ENCODE peak calls at places on chromosomes 13 and 19, in seven cellular contexts. One of them, this sample, is unnamed.

GRCh38 chr13:108427355-108427754 is 157.8 kb downstream of the TNFSF13B start:
- DNase-seq in pons: no peak
- DNase-seq in activated CD4-positive, alpha-beta T cell treated with anti-CD3 and anti-CD28 coated beads, Interleukin-2, amount 10 ng/mL, durations not matched to agents 7 days and 5 days: no peak
- DNase-seq in uterus: no peak
- DNase-seq in adipocyte: no peak
- DNase-seq in fibroblast of the aortic adventitia: no peak
- DNase-seq in GM04503: no peak
- DNase-seq in this sample: no peak

GRCh38 chr19:45526143-45526542 is 18.9 kb downstream of the VASP start:
- DNase-seq in pons: peak
- DNase-seq in activated CD4-positive, alpha-beta T cell treated with anti-CD3 and anti-CD28 coated beads, Interleukin-2, amount 10 ng/mL, durations not matched to agents 7 days and 5 days: no peak
- DNase-seq in uterus: peak
- DNase-seq in adipocyte: peak
- DNase-seq in fibroblast of the aortic adventitia: peak
- DNase-seq in GM04503: no peak
- DNase-seq in this sample: peak

GRCh38 chr13:91719033-91719432 is 320.6 kb downstream of the GPC5 start:
- DNase-seq in pons: no peak
- DNase-seq in activated CD4-positive, alpha-beta T cell treated with anti-CD3 and anti-CD28 coated beads, Interleukin-2, amount 10 ng/mL, durations not matched to agents 7 days and 5 days: no peak
- DNase-seq in uterus: no peak
- DNase-seq in adipocyte: no peak
- DNase-seq in fibroblast of the aortic adventitia: no peak
- DNase-seq in GM04503: no peak
- DNase-seq in this sample: peak

GRCh38 chr19:45217193-45217956 is 27.8 kb downstream of the EXOC3L2 start:
- DNase-seq in pons: no peak
- DNase-seq in activated CD4-positive, alpha-beta T cell treated with anti-CD3 and anti-CD28 coated beads, Interleukin-2, amount 10 ng/mL, durations not matched to agents 7 days and 5 days: no peak
- DNase-seq in uterus: no peak
- DNase-seq in adipocyte: peak
- DNase-seq in fibroblast of the aortic adventitia: no peak
- DNase-seq in GM04503: no peak
- DNase-seq in this sample: no peak

GRCh38 chr13:93496985-93497673 is 270.5 kb downstream of the GPC6 start:
- DNase-seq in pons: no peak
- DNase-seq in activated CD4-positive, alpha-beta T cell treated with anti-CD3 and anti-CD28 coated beads, Interleukin-2, amount 10 ng/mL, durations not matched to agents 7 days and 5 days: no peak
- DNase-seq in uterus: no peak
- DNase-seq in adipocyte: peak
- DNase-seq in fibroblast of the aortic adventitia: no peak
- DNase-seq in GM04503: no peak
- DNase-seq in this sample: peak

GRCh38 chr19:5077209-5077515 is 108.2 kb downstream of the KDM4B start:
- DNase-seq in pons: no peak
- DNase-seq in activated CD4-positive, alpha-beta T cell treated with anti-CD3 and anti-CD28 coated beads, Interleukin-2, amount 10 ng/mL, durations not matched to agents 7 days and 5 days: no peak
- DNase-seq in uterus: no peak
- DNase-seq in adipocyte: no peak
- DNase-seq in fibroblast of the aortic adventitia: no peak
- DNase-seq in GM04503: no peak
- DNase-seq in this sample: no peak

GRCh38 chr19:49749055-49749716 is 13.9 kb downstream of the TSKS start:
- DNase-seq in pons: peak
- DNase-seq in activated CD4-positive, alpha-beta T cell treated with anti-CD3 and anti-CD28 coated beads, Interleukin-2, amount 10 ng/mL, durations not matched to agents 7 days and 5 days: no peak
- DNase-seq in uterus: no peak
- DNase-seq in adipocyte: peak
- DNase-seq in fibroblast of the aortic adventitia: no peak
- DNase-seq in GM04503: no peak
- DNase-seq in this sample: peak

GRCh38 chr19:5595129-5595528 is 27.4 kb upstream of the TINCR start:
- DNase-seq in pons: no peak
- DNase-seq in activated CD4-positive, alpha-beta T cell treated with anti-CD3 and anti-CD28 coated beads, Interleukin-2, amount 10 ng/mL, durations not matched to agents 7 days and 5 days: no peak
- DNase-seq in uterus: no peak
- DNase-seq in adipocyte: no peak
- DNase-seq in fibroblast of the aortic adventitia: no peak
- DNase-seq in GM04503: no peak
- DNase-seq in this sample: no peak

GRCh38 chr13:24039621-24040475 is 120.7 kb upstream of the SPATA13 start:
- DNase-seq in pons: peak
- DNase-seq in activated CD4-positive, alpha-beta T cell treated with anti-CD3 and anti-CD28 coated beads, Interleukin-2, amount 10 ng/mL, durations not matched to agents 7 days and 5 days: no peak
- DNase-seq in uterus: no peak
- DNase-seq in adipocyte: no peak
- DNase-seq in fibroblast of the aortic adventitia: no peak
- DNase-seq in GM04503: no peak
- DNase-seq in this sample: no peak

GRCh38 chr19:37954421-37954874 is 47.4 kb downstream of the SIPA1L3 start:
- DNase-seq in pons: no peak
- DNase-seq in activated CD4-positive, alpha-beta T cell treated with anti-CD3 and anti-CD28 coated beads, Interleukin-2, amount 10 ng/mL, durations not matched to agents 7 days and 5 days: no peak
- DNase-seq in uterus: no peak
- DNase-seq in adipocyte: no peak
- DNase-seq in fibroblast of the aortic adventitia: no peak
- DNase-seq in GM04503: no peak
- DNase-seq in this sample: no peak

GRCh38 chr13:29503041-29503837 is 92.2 kb downstream of the SLC7A1 start:
- DNase-seq in pons: no peak
- DNase-seq in activated CD4-positive, alpha-beta T cell treated with anti-CD3 and anti-CD28 coated beads, Interleukin-2, amount 10 ng/mL, durations not matched to agents 7 days and 5 days: peak
- DNase-seq in uterus: no peak
- DNase-seq in adipocyte: peak
- DNase-seq in fibroblast of the aortic adventitia: peak
- DNase-seq in GM04503: no peak
- DNase-seq in this sample: peak

GRCh38 chr19:40366697-40367561 is 18.4 kb downstream of the PLD3 start:
- DNase-seq in pons: no peak
- DNase-seq in activated CD4-positive, alpha-beta T cell treated with anti-CD3 and anti-CD28 coated beads, Interleukin-2, amount 10 ng/mL, durations not matched to agents 7 days and 5 days: no peak
- DNase-seq in uterus: no peak
- DNase-seq in adipocyte: no peak
- DNase-seq in fibroblast of the aortic adventitia: no peak
- DNase-seq in GM04503: no peak
- DNase-seq in this sample: peak

GRCh38 chr13:19959141-19959830 is 759 bp downstream of the ZMYM2 start:
- DNase-seq in pons: peak
- DNase-seq in activated CD4-positive, alpha-beta T cell treated with anti-CD3 and anti-CD28 coated beads, Interleukin-2, amount 10 ng/mL, durations not matched to agents 7 days and 5 days: peak
- DNase-seq in uterus: peak
- DNase-seq in adipocyte: peak
- DNase-seq in fibroblast of the aortic adventitia: peak
- DNase-seq in GM04503: peak
- DNase-seq in this sample: peak

GRCh38 chr19:1774999-1775772 is 21.9 kb downstream of the ONECUT3 start:
- DNase-seq in pons: no peak
- DNase-seq in activated CD4-positive, alpha-beta T cell treated with anti-CD3 and anti-CD28 coated beads, Interleukin-2, amount 10 ng/mL, durations not matched to agents 7 days and 5 days: no peak
- DNase-seq in uterus: no peak
- DNase-seq in adipocyte: peak
- DNase-seq in fibroblast of the aortic adventitia: no peak
- DNase-seq in GM04503: no peak
- DNase-seq in this sample: peak

GRCh38 chr13:112871742-112872141 is 97.3 kb upstream of the MCF2L start:
- DNase-seq in pons: no peak
- DNase-seq in activated CD4-positive, alpha-beta T cell treated with anti-CD3 and anti-CD28 coated beads, Interleukin-2, amount 10 ng/mL, durations not matched to agents 7 days and 5 days: no peak
- DNase-seq in uterus: no peak
- DNase-seq in adipocyte: no peak
- DNase-seq in fibroblast of the aortic adventitia: no peak
- DNase-seq in GM04503: no peak
- DNase-seq in this sample: no peak

GRCh38 chr13:110944121-110944967 is 29.5 kb upstream of the ANKRD10 start:
- DNase-seq in pons: no peak
- DNase-seq in activated CD4-positive, alpha-beta T cell treated with anti-CD3 and anti-CD28 coated beads, Interleukin-2, amount 10 ng/mL, durations not matched to agents 7 days and 5 days: peak
- DNase-seq in uterus: no peak
- DNase-seq in adipocyte: peak
- DNase-seq in fibroblast of the aortic adventitia: peak
- DNase-seq in GM04503: peak
- DNase-seq in this sample: peak

GRCh38 chr13:48563611-48564010 is 30.7 kb upstream of the RCBTB2 start:
- DNase-seq in pons: no peak
- DNase-seq in activated CD4-positive, alpha-beta T cell treated with anti-CD3 and anti-CD28 coated beads, Interleukin-2, amount 10 ng/mL, durations not matched to agents 7 days and 5 days: no peak
- DNase-seq in uterus: no peak
- DNase-seq in adipocyte: no peak
- DNase-seq in fibroblast of the aortic adventitia: no peak
- DNase-seq in GM04503: no peak
- DNase-seq in this sample: no peak

GRCh38 chr13:91017669-91018053 is 329.8 kb upstream of the MIR17HG start:
- DNase-seq in pons: no peak
- DNase-seq in activated CD4-positive, alpha-beta T cell treated with anti-CD3 and anti-CD28 coated beads, Interleukin-2, amount 10 ng/mL, durations not matched to agents 7 days and 5 days: no peak
- DNase-seq in uterus: no peak
- DNase-seq in adipocyte: no peak
- DNase-seq in fibroblast of the aortic adventitia: no peak
- DNase-seq in GM04503: no peak
- DNase-seq in this sample: no peak

GRCh38 chr13:112768795-112769411 is 79.1 kb downstream of the ATP11A start:
- DNase-seq in pons: no peak
- DNase-seq in activated CD4-positive, alpha-beta T cell treated with anti-CD3 and anti-CD28 coated beads, Interleukin-2, amount 10 ng/mL, durations not matched to agents 7 days and 5 days: no peak
- DNase-seq in uterus: no peak
- DNase-seq in adipocyte: no peak
- DNase-seq in fibroblast of the aortic adventitia: no peak
- DNase-seq in GM04503: no peak
- DNase-seq in this sample: no peak

GRCh38 chr19:10299545-10300458 is 9.8 kb downstream of the ZGLP1 start:
- DNase-seq in pons: no peak
- DNase-seq in activated CD4-positive, alpha-beta T cell treated with anti-CD3 and anti-CD28 coated beads, Interleukin-2, amount 10 ng/mL, durations not matched to agents 7 days and 5 days: no peak
- DNase-seq in uterus: no peak
- DNase-seq in adipocyte: no peak
- DNase-seq in fibroblast of the aortic adventitia: no peak
- DNase-seq in GM04503: no peak
- DNase-seq in this sample: no peak

GRCh38 chr19:35911790-35912189 is 3.7 kb upstream of the TYROBP start:
- DNase-seq in pons: no peak
- DNase-seq in activated CD4-positive, alpha-beta T cell treated with anti-CD3 and anti-CD28 coated beads, Interleukin-2, amount 10 ng/mL, durations not matched to agents 7 days and 5 days: no peak
- DNase-seq in uterus: no peak
- DNase-seq in adipocyte: no peak
- DNase-seq in fibroblast of the aortic adventitia: no peak
- DNase-seq in GM04503: no peak
- DNase-seq in this sample: no peak

GRCh38 chr19:36009220-36009619 is 607 bp upstream of the SYNE4 start:
- DNase-seq in pons: no peak
- DNase-seq in activated CD4-positive, alpha-beta T cell treated with anti-CD3 and anti-CD28 coated beads, Interleukin-2, amount 10 ng/mL, durations not matched to agents 7 days and 5 days: peak
- DNase-seq in uterus: peak
- DNase-seq in adipocyte: peak
- DNase-seq in fibroblast of the aortic adventitia: peak
- DNase-seq in GM04503: no peak
- DNase-seq in this sample: peak

GRCh38 chr13:76795701-76796695 is 90.2 kb downstream of the KCTD12 start:
- DNase-seq in pons: no peak
- DNase-seq in activated CD4-positive, alpha-beta T cell treated with anti-CD3 and anti-CD28 coated beads, Interleukin-2, amount 10 ng/mL, durations not matched to agents 7 days and 5 days: no peak
- DNase-seq in uterus: no peak
- DNase-seq in adipocyte: no peak
- DNase-seq in fibroblast of the aortic adventitia: peak
- DNase-seq in GM04503: no peak
- DNase-seq in this sample: peak

GRCh38 chr19:52217576-52217975 is 27.7 kb downstream of the PPP2R1A start:
- DNase-seq in pons: no peak
- DNase-seq in activated CD4-positive, alpha-beta T cell treated with anti-CD3 and anti-CD28 coated beads, Interleukin-2, amount 10 ng/mL, durations not matched to agents 7 days and 5 days: no peak
- DNase-seq in uterus: no peak
- DNase-seq in adipocyte: no peak
- DNase-seq in fibroblast of the aortic adventitia: no peak
- DNase-seq in GM04503: no peak
- DNase-seq in this sample: no peak

GRCh38 chr13:42777476-42777875 is 3.9 kb upstream of the FAM216B start:
- DNase-seq in pons: no peak
- DNase-seq in activated CD4-positive, alpha-beta T cell treated with anti-CD3 and anti-CD28 coated beads, Interleukin-2, amount 10 ng/mL, durations not matched to agents 7 days and 5 days: no peak
- DNase-seq in uterus: no peak
- DNase-seq in adipocyte: no peak
- DNase-seq in fibroblast of the aortic adventitia: peak
- DNase-seq in GM04503: no peak
- DNase-seq in this sample: no peak

GRCh38 chr19:3335431-3336350 is 30.7 kb upstream of the NFIC start:
- DNase-seq in pons: no peak
- DNase-seq in activated CD4-positive, alpha-beta T cell treated with anti-CD3 and anti-CD28 coated beads, Interleukin-2, amount 10 ng/mL, durations not matched to agents 7 days and 5 days: no peak
- DNase-seq in uterus: peak
- DNase-seq in adipocyte: peak
- DNase-seq in fibroblast of the aortic adventitia: peak
- DNase-seq in GM04503: no peak
- DNase-seq in this sample: peak

GRCh38 chr19:47564081-47564480 is 8.9 kb downstream of the ZNF541 start:
- DNase-seq in pons: no peak
- DNase-seq in activated CD4-positive, alpha-beta T cell treated with anti-CD3 and anti-CD28 coated beads, Interleukin-2, amount 10 ng/mL, durations not matched to agents 7 days and 5 days: no peak
- DNase-seq in uterus: no peak
- DNase-seq in adipocyte: no peak
- DNase-seq in fibroblast of the aortic adventitia: no peak
- DNase-seq in GM04503: no peak
- DNase-seq in this sample: no peak

GRCh38 chr13:114121496-114122466 is 10.6 kb downstream of the RASA3 start:
- DNase-seq in pons: no peak
- DNase-seq in activated CD4-positive, alpha-beta T cell treated with anti-CD3 and anti-CD28 coated beads, Interleukin-2, amount 10 ng/mL, durations not matched to agents 7 days and 5 days: no peak
- DNase-seq in uterus: no peak
- DNase-seq in adipocyte: no peak
- DNase-seq in fibroblast of the aortic adventitia: no peak
- DNase-seq in GM04503: no peak
- DNase-seq in this sample: peak

GRCh38 chr13:89375839-89376238 is 1704.7 kb downstream of the SLITRK5 start:
- DNase-seq in pons: peak
- DNase-seq in activated CD4-positive, alpha-beta T cell treated with anti-CD3 and anti-CD28 coated beads, Interleukin-2, amount 10 ng/mL, durations not matched to agents 7 days and 5 days: no peak
- DNase-seq in uterus: no peak
- DNase-seq in adipocyte: no peak
- DNase-seq in fibroblast of the aortic adventitia: peak
- DNase-seq in GM04503: no peak
- DNase-seq in this sample: peak

GRCh38 chr13:36395280-36395679 is 37.0 kb upstream of the CCNA1 start:
- DNase-seq in pons: peak
- DNase-seq in activated CD4-positive, alpha-beta T cell treated with anti-CD3 and anti-CD28 coated beads, Interleukin-2, amount 10 ng/mL, durations not matched to agents 7 days and 5 days: no peak
- DNase-seq in uterus: no peak
- DNase-seq in adipocyte: peak
- DNase-seq in fibroblast of the aortic adventitia: peak
- DNase-seq in GM04503: peak
- DNase-seq in this sample: peak

GRCh38 chr13:50685491-50685890 is 158.0 kb downstream of the DLEU7 start:
- DNase-seq in pons: peak
- DNase-seq in activated CD4-positive, alpha-beta T cell treated with anti-CD3 and anti-CD28 coated beads, Interleukin-2, amount 10 ng/mL, durations not matched to agents 7 days and 5 days: no peak
- DNase-seq in uterus: peak
- DNase-seq in adipocyte: peak
- DNase-seq in fibroblast of the aortic adventitia: peak
- DNase-seq in GM04503: no peak
- DNase-seq in this sample: no peak